ENCODE peak calls at places on chromosomes 16 and 17, in five cellular contexts. L is IMR-90; C is heart left ventricle; O is neural progenitor cell; Z is CD4-positive, alpha-beta T cell. H is an unnamed sample. For H3K27me3, the result is how much of the 10 kb centered on the place peaks cover.

GRCh38 chr16:15618392-15618791 is 24.6 kb downstream of the MARF1 start:
- DNase-seq in L (peak), C (no peak), O (no peak), Z (no peak), H (no peak)

GRCh38 chr17:1398028-1398427 is 2.0 kb downstream of the YWHAE start:
- DNase-seq in L (peak), C (no peak), O (no peak), Z (no peak), H (no peak)

GRCh38 chr17:17429222-17429621 is 47.6 kb upstream of the MED9 start:
- DNase-seq in L (no peak), C (no peak), O (no peak), Z (no peak), H (no peak)

GRCh38 chr16:50547944-50548658 is at the start of gene NKD1:
- DNase-seq in L (peak), C (peak), O (peak), Z (peak), H (peak)

GRCh38 chr17:50151937-50152547 is 1.6 kb upstream of the PPP1R9B start:
- DNase-seq in L (peak), C (peak), O (peak), Z (peak), H (no peak)

GRCh38 chr17:28635506-28635905 is 9.5 kb downstream of the BLTP2 start:
- DNase-seq in L (no peak), C (no peak), O (no peak), Z (no peak), H (no peak)

GRCh38 chr16:10494343-10495030 is 85.9 kb downstream of the EMP2 start:
- DNase-seq in L (no peak), C (no peak), O (no peak), Z (no peak), H (no peak)

GRCh38 chr17:1434150-1434549 is 21.9 kb downstream of the CRK start:
- DNase-seq in L (peak), C (no peak), O (no peak), Z (no peak), H (no peak)

GRCh38 chr17:42051013-42051400 is 606 bp upstream of the C17orf113 start:
- DNase-seq in L (no peak), C (no peak), O (no peak), Z (no peak), H (no peak)

GRCh38 chr17:78571329-78571728 is 5.9 kb downstream of the DNAH17 start:
- DNase-seq in L (no peak), C (no peak), O (no peak), Z (no peak), H (no peak)

GRCh38 chr16:75323928-75324327 is 72.5 kb upstream of the BCAR1 start:
- DNase-seq in L (no peak), C (no peak), O (no peak), Z (no peak), H (no peak)

GRCh38 chr16:19555186-19555937 is at the start of gene VPS35L:
- DNase-seq in L (peak), C (peak), O (peak), Z (peak), H (peak)

GRCh38 chr17:30823425-30823824 is 1.1 kb downstream of the CRLF3 start:
- DNase-seq in L (no peak), C (no peak), O (no peak), Z (no peak), H (no peak)

GRCh38 chr16:30000768-30001631 is 5.0 kb downstream of the INO80E start:
- DNase-seq in L (no peak), C (no peak), O (no peak), Z (no peak), H (no peak)

GRCh38 chr17:16962804-16963203 is 9.1 kb downstream of the TNFRSF13B start:
- DNase-seq in L (no peak), C (no peak), O (no peak), Z (no peak), H (no peak)

GRCh38 chr17:2894782-2895181 is 98.5 kb downstream of the RAP1GAP2 start:
- DNase-seq in L (no peak), C (no peak), O (no peak), Z (no peak), H (no peak)

GRCh38 chr17:6638046-6638908 is 2.2 kb downstream of the KIAA0753 start:
- DNase-seq in L (no peak), C (no peak), O (no peak), Z (no peak), H (no peak)

GRCh38 chr17:6637458-6637840 is 3.1 kb downstream of the KIAA0753 start:
- DNase-seq in L (no peak), C (no peak), O (no peak), Z (no peak), H (no peak)

GRCh38 chr17:6639651-6640535 is 618 bp downstream of the KIAA0753 start:
- DNase-seq in L (peak), C (peak), O (peak), Z (no peak), H (no peak)

GRCh38 chr17:6640536-6641373 is at the start of the genes KIAA0753 and TXNDC17:
- DNase-seq in L (peak), C (peak), O (peak), Z (peak), H (peak)

GRCh38 chr17:6639014-6639650 is 1.4 kb downstream of the KIAA0753 start:
- DNase-seq in L (no peak), C (no peak), O (no peak), Z (no peak), H (no peak)
- H3K27ac ChIP-seq in L (peak), C (no peak), O (no peak), Z (no peak), H (no peak)

DNA sequence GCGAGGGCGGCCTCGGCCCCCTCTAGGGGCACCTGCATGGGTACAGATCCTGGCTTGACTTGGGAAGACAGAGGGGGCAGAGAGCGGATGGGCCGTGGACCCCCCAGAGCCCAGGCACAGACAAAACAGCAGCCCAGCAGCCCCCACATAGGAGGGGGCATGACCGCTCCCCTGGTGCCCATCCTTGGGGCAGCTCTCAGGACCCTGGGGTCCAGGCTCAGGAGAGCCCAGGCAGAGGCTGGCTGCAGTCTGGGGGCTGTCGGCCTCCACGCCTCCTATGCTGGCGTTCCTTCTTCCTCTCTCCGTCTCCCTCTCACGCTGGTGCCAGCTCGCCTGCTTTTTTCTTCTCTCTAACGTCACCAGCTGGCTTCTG is at the start of gene GPR179:
- DNase-seq in L (no peak), C (no peak), O (no peak), Z (no peak), H (no peak)
- H3K27me3 ChIP-seq in L (under half), C (under half), O (under half), Z (under half), H (under half)

GRCh38 chr16:4388275-4389021 is 16.8 kb downstream of the VASN start:
- DNase-seq in L (no peak), C (peak), O (no peak), Z (no peak), H (no peak)
- H3K27ac ChIP-seq in L (peak), C (peak), O (no peak), Z (no peak), H (no peak)

DNA sequence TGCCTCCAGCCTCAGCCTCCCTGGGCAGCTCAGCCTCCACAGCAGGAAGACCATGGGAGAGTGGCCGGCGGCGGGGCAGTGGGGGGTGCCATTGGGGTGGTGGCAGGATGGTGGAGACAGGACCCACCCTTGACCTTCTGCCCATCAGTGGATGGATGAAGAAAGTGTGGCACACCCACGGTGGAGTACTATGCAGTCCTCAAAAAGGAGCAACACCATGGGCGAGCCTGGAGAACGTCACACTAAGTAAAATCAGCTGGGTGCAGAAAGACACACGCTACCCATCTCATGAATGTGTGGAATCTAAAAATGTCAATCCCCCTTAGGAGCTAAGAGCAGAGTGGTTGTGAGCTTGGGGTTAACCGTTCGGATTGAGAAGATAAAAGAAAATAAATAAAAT is 34.8 kb upstream of the ACSF3 start:
- DNase-seq in L (no peak), C (no peak), O (no peak), Z (no peak), H (no peak)
- H3K27me3 ChIP-seq in L (under half), C (under half), O (under half), Z (under half), H (under half)

GRCh38 chr16:78930561-78930960 is 670.0 kb downstream of the MAF start:
- DNase-seq in L (no peak), C (no peak), O (no peak), Z (no peak), H (no peak)
- H3K27ac ChIP-seq in L (no peak), C (no peak), O (no peak), Z (no peak), H (no peak)

GRCh38 chr17:58253082-58253481 is 14.7 kb downstream of the LPO start:
- DNase-seq in L (no peak), C (no peak), O (no peak), Z (no peak), H (no peak)

GRCh38 chr17:58249270-58250133 is 11.1 kb downstream of the LPO start:
- DNase-seq in L (peak), C (peak), O (peak), Z (peak), H (peak)

GRCh38 chr17:58252141-58252540 is 13.8 kb downstream of the LPO start:
- DNase-seq in L (no peak), C (no peak), O (no peak), Z (no peak), H (no peak)

GRCh38 chr17:58248955-58249269 is 10.5 kb downstream of the LPO start:
- DNase-seq in L (no peak), C (no peak), O (no peak), Z (no peak), H (no peak)

GRCh38 chr17:58250344-58251011 is 12.1 kb downstream of the LPO start:
- DNase-seq in L (no peak), C (no peak), O (no peak), Z (no peak), H (no peak)
- H3K27me3 ChIP-seq in L (half or more), C (under half), O (half or more), Z (under half), H (under half)

DNA sequence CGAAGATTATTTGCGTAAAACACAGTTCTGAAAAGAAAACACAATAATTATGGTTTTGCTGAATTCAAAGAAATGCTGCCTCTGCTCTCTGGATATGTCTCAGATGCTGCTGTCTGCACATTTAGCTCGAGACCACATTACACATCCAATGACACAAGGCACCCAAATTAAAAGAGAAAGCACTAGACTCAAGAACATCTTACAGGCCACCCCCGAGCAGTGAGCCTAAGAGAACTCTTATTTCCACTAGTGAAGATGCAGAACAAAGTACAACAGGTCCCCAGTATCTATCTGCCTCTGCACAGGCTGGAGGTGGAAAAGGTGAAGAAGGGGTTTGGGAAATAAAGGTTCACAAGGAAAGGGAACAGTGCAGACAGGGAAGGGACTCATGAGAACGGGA is 33.5 kb downstream of the GRB2 start:
- DNase-seq in L (no peak), C (no peak), O (no peak), Z (no peak), H (no peak)
- H3K27ac ChIP-seq in L (no peak), C (no peak), O (no peak), Z (no peak), H (no peak)

DNA sequence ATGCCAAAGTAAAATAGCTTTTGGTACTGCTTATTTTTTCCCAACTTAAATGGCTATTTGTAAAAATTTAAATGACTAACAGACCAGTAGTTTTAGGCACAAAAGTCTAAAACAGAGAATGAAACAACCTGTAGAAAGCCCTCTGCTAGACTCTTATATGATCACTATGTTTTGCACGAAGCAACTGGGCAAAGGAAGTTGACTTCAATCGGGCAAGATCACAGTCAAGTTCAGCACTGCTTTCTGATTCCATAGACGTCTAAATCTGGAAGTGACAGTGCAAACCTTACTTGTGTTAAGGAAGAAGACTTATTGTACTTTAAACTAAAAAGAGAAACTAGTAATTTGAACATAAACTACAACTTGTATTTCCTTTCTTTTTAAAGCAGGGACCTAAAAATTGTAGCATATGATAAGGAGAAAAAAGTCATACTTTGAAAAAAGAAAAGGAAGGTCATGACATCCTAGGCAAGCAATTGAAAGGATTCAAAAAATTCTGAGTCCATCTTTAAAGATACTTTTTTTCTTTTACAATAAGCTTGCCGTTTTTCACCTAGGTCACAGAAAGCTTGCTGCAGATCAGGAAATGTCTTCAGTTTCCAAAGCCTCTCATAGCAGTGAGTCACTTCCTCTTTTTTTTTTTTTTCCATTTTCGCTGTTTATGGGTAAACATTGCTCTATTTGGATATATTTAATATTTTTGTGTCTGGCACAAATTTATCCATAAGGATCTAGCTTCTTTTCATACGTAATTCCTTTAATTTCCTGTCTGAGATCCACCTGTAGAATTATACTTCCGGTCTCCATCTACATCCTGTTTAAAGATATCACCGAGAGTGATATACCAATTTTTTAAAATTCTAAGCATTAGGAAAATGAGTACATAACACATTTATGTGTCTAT is 134.8 kb downstream of the SKAP1 start:
- DNase-seq in L (no peak), C (no peak), O (no peak), Z (no peak), H (no peak)
- H3K27me3 ChIP-seq in L (under half), C (under half), O (half or more), Z (under half), H (under half)

DNA sequence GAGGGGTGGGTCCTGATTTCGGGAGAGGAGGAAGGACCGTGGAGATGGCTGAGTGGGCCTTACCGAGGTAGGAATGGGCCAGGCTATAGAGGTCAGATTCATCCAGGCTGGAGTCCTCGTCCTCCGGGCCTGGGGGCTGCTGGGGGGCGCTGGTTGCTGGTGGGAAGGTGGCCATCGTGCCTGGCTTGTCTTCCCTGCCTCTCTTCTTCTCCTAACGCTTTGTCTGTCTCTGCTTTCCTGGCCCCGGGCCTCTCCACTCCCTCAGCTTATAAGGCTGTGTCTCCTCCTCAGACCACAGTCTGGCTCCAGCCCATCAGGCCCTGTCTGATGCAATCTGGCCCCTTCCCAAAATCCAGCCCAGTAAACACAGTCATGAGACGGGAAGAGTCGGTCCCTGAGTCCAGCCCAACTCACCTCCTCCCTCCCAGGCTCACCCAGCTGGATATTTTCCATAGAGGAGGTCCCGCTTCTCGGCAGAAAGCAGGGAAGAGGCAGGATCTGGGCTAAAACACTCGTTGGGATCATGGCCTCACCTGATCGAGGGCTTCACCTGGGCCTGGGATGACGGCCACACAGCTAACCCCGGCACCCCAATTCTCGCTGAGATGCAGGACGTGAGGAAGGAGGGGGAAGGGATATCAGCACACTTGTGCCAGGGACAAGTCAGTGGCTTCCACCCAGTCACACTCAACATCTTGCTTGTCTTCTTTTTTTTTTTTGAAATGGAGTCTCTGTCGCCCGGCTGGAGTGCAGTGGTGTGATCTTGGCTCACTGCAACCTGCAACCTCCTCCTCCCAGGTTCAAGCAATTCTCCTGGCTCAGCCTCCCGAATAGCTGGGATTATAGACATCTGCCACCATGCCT is at the start of gene NUPR1:
- DNase-seq in L (peak), C (peak), O (no peak), Z (no peak), H (no peak)
- H3K27ac ChIP-seq in L (peak), C (peak), O (no peak), Z (no peak), H (no peak)

H was measured in iPS DF 6.9.